ENCODE peak calls at places on chromosomes 3 and 15, in seven cellular contexts. T is heart right ventricle, G is pancreas, P is kidney, V is A549, N is keratinocyte, U is PC-3. D is an unnamed sample. For H3K4me1, the result is how much of the 10 kb centered on the place peaks cover.

GRCh38 chr3:167679526-167679925 is 25.8 kb upstream of the WDR49 start:
- DNase-seq in G (no peak), U (no peak), N (no peak), V (no peak), T (no peak), P (no peak), D (no peak)

GRCh38 chr15:67857220-67857619 is 17.4 kb upstream of the RNU6-1 start:
- DNase-seq in U (no peak), P (no peak), G (no peak), T (no peak), N (no peak), V (no peak), D (no peak)

GRCh38 chr3:197343656-197344408 is 45.4 kb upstream of the DLG1 start:
- DNase-seq in U (no peak), G (no peak), P (no peak), T (no peak), V (no peak), N (no peak), D (no peak)

GRCh38 chr3:48274452-48274851 is 33.5 kb downstream of the ZNF589 start:
- DNase-seq in V (no peak), U (no peak), G (no peak), T (no peak), P (no peak), N (no peak), D (no peak)

GRCh38 chr3:15536856-15537255 is 15.3 kb upstream of the COLQ start:
- DNase-seq in T (no peak), U (no peak), P (no peak), N (no peak), G (no peak), V (no peak), D (no peak)

GRCh38 chr3:49244589-49245205 is 32.3 kb downstream of the C3orf62 start:
- DNase-seq in P (no peak), G (no peak), N (peak), T (no peak), U (peak), V (peak), D (peak)

GRCh38 chr3:99071096-99071495 is 169.6 kb upstream of the DCBLD2 start:
- DNase-seq in N (no peak), P (no peak), U (no peak), V (no peak), G (no peak), T (no peak), D (no peak)

GRCh38 chr3:185409957-185410356 is 47.0 kb downstream of the MAP3K13 start:
- DNase-seq in G (no peak), T (no peak), P (no peak), N (no peak), V (no peak), U (no peak), D (no peak)

GRCh38 chr3:106829206-106829605 is 548.0 kb upstream of the CCDC54 start:
- DNase-seq in G (no peak), N (no peak), U (no peak), T (no peak), P (no peak), V (no peak), D (no peak)

GRCh38 chr15:101025896-101026631 is 106.9 kb downstream of the LRRK1 start:
- DNase-seq in U (no peak), V (no peak), P (peak), N (no peak), T (no peak), G (peak), D (no peak)

GRCh38 chr15:68187559-68187958 is 17.6 kb downstream of the CALML4 start:
- DNase-seq in T (no peak), N (no peak), U (no peak), G (no peak), P (peak), V (no peak), D (no peak)

GRCh38 chr3:63625161-63625560 is 27.3 kb upstream of the SNTN start:
- DNase-seq in U (peak), P (no peak), N (peak), V (no peak), G (no peak), T (no peak), D (no peak)

GRCh38 chr3:9808345-9809037 is 1.6 kb upstream of the TTLL3 start:
- DNase-seq in T (no peak), U (peak), N (no peak), V (peak), G (no peak), P (no peak), D (peak)

GRCh38 chr3:107531917-107532469 is 9.2 kb downstream of the BBX start:
- DNase-seq in T (no peak), P (no peak), G (no peak), V (no peak), U (no peak), N (no peak), D (no peak)

GRCh38 chr15:74723754-74724334 is 1.5 kb downstream of the CYP1A1 start:
- DNase-seq in V (peak), T (no peak), U (peak), G (no peak), N (no peak), P (no peak), D (no peak)

GRCh38 chr3:197749315-197749600 is 425 bp upstream of the FYTTD1 start:
- DNase-seq in T (no peak), P (no peak), G (no peak), V (peak), U (peak), N (no peak), D (peak)

GRCh38 chr15:69490356-69491050 is 37.9 kb downstream of the RPLP1 start:
- DNase-seq in G (no peak), U (no peak), T (no peak), V (no peak), P (no peak), N (no peak), D (no peak)

GRCh38 chr3:13012228-13012691 is 61.0 kb downstream of the IQSEC1 start:
- DNase-seq in G (peak), V (no peak), U (no peak), P (no peak), N (no peak), T (peak), D (peak)

GRCh38 chr3:12155833-12156232 is 2.9 kb downstream of the TIMP4 start:
- DNase-seq in T (no peak), G (no peak), N (no peak), V (peak), P (no peak), U (peak), D (no peak)

GRCh38 chr3:32630266-32630665 is 54.7 kb upstream of the CNOT10 start:
- DNase-seq in U (peak), T (no peak), P (no peak), N (no peak), V (peak), G (no peak), D (no peak)

DNA sequence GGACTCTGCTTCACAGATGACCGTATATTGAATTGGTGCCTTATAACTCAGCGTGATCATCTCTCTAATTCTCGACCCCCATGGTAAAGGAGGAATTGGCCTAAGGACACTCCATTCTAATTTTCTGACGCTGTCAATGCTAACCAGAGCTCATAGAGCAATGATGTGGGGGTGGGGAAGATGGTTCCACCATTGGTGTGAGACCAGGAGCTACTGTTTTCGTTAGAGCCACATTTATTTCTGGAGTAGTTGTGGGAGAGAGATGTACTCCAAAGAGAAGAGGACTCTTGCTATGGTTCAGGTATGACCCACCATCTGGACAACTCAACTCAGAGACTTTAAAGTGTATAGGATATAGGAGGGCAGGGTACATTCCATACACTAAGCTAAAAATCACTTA is 16.3 kb downstream of the ZBTB38 start:
- DNase-seq in P (no peak), G (no peak), V (no peak), U (no peak), N (no peak), T (no peak), D (no peak)
- H3K4me3 ChIP-seq in P (no peak), G (no peak), V (no peak), U (no peak), N (peak), T (no peak), D (no peak)

GRCh38 chr3:117104792-117105191 is 395.2 kb downstream of the TUSC7 start:
- DNase-seq in P (no peak), N (no peak), V (no peak), T (no peak), G (no peak), U (no peak), D (no peak)

GRCh38 chr3:117102441-117102840 is 392.9 kb downstream of the TUSC7 start:
- DNase-seq in V (no peak), T (no peak), U (no peak), N (no peak), G (no peak), P (no peak), D (no peak)

GRCh38 chr3:117101697-117102096 is 392.1 kb downstream of the TUSC7 start:
- DNase-seq in N (no peak), P (no peak), U (no peak), T (no peak), G (no peak), V (no peak), D (no peak)

GRCh38 chr3:117104381-117104780 is 394.8 kb downstream of the TUSC7 start:
- DNase-seq in P (no peak), T (no peak), U (no peak), V (no peak), N (no peak), G (no peak), D (no peak)

DNA sequence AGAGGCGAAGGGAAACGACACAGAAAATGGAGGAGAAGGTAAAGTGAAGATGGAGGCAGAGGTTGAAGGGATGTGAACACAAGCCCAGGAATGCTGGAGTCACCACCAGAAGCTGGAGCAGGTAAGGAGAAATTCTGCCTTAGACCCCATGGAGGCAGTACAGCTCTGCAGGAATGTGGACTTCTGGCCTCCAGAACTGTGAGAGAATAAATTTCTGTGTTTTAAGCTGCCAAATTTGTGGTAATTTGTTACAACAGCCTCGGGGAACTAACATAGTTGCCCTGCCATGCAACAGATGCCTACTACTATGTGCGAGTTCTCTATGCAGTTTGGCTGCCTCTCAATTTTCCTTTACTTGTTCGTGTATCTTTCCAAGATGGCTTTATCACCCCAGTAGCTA is 394.1 kb downstream of the TUSC7 start:
- DNase-seq in V (no peak), P (no peak), T (no peak), N (no peak), U (no peak), G (no peak), D (no peak)
- H3K4me1 ChIP-seq in V (under half), P (under half), T (under half), N (under half), U (under half), G (under half), D (under half)

GRCh38 chr3:119831022-119831421 is 49.1 kb downstream of the NR1I2 start:
- DNase-seq in T (no peak), U (peak), N (no peak), V (no peak), G (no peak), P (no peak), D (no peak)
- TF ChIP-seq CTCF in T (no peak), U (peak), N (peak), V (peak), G (no peak), P (no peak), D (no peak)

GRCh38 chr3:155676252-155676981 is 68.5 kb downstream of the PLCH1 start:
- DNase-seq in U (peak), V (no peak), P (no peak), T (no peak), G (peak), N (no peak), D (no peak)
- H3K4me3 ChIP-seq in U (peak), V (peak), P (peak), T (no peak), G (peak), N (no peak), D (no peak)

GRCh38 chr3:155047672-155048071 is 32.4 kb upstream of the MME start:
- DNase-seq in T (no peak), V (no peak), P (no peak), N (no peak), G (no peak), U (no peak), D (no peak)
- H3K4me1 ChIP-seq in T (under half), V (under half), P (under half), N (under half), G (under half), U (under half), D (under half)